ENCODE peak calls at places on chromosome 14, in six cellular contexts. Q is hepatocyte, G is GM23248, S is HCT116, A is GM23338, B is PC-9. N is an unnamed sample. For H3K9me2, the result is how much of the 10 kb centered on the place peaks cover.

GRCh38 chr14:24072436-24072835 is 1.1 kb downstream of the CPNE6 start:
- DNase-seq in A (no peak), B (no peak), Q (no peak), G (no peak), S (no peak), N (no peak)

GRCh38 chr14:93775744-93776143 is 12.5 kb downstream of the PRIMA1 start:
- DNase-seq in Q (no peak), S (no peak), G (no peak), B (no peak), A (no peak), N (no peak)

GRCh38 chr14:52189330-52189729 is 78.2 kb upstream of the PTGDR start:
- DNase-seq in S (no peak), A (no peak), B (peak), Q (no peak), G (no peak), N (no peak)

GRCh38 chr14:74634481-74634880 is 22.4 kb upstream of the LTBP2 start:
- DNase-seq in A (no peak), G (peak), S (no peak), B (no peak), Q (no peak), N (no peak)

GRCh38 chr14:105547741-105548169 is 21.4 kb downstream of the TMEM121 start:
- DNase-seq in B (no peak), A (no peak), S (no peak), G (no peak), Q (no peak), N (no peak)

GRCh38 chr14:59337151-59337611 is 128.0 kb downstream of the GPR135 start:
- DNase-seq in B (peak), S (no peak), A (peak), Q (no peak), G (peak), N (no peak)

GRCh38 chr14:50980451-50980850 is 36.2 kb upstream of the PYGL start:
- DNase-seq in S (no peak), A (no peak), Q (no peak), B (no peak), G (no peak), N (no peak)

GRCh38 chr14:100522616-100523021 is 64.6 kb downstream of the BEGAIN start:
- DNase-seq in S (no peak), G (peak), B (no peak), A (no peak), Q (peak), N (peak)

GRCh38 chr14:90521121-90521929 is 124.5 kb downstream of the CALM1 start:
- DNase-seq in B (no peak), Q (no peak), G (peak), S (no peak), A (no peak), N (no peak)

GRCh38 chr14:30417121-30417520 is 141.8 kb upstream of the G2E3 start:
- DNase-seq in A (no peak), B (no peak), S (no peak), G (peak), Q (no peak), N (no peak)

GRCh38 chr14:35285168-35285990 is 6.8 kb upstream of the PSMA6 start:
- DNase-seq in S (no peak), G (peak), B (no peak), A (no peak), Q (no peak), N (peak)

GRCh38 chr14:65359503-65359902 is 53.0 kb upstream of the FUT8 start:
- DNase-seq in G (peak), B (peak), A (no peak), Q (no peak), S (peak), N (no peak)

GRCh38 chr14:66240112-66240511 is 246.1 kb upstream of the CCDC196 start:
- DNase-seq in Q (no peak), B (peak), S (no peak), A (no peak), G (peak), N (no peak)

GRCh38 chr14:64725360-64725815 is 21.2 kb downstream of the PLEKHG3 start:
- DNase-seq in S (no peak), B (no peak), A (no peak), Q (no peak), G (no peak), N (peak)

GRCh38 chr14:101960225-101960624 is 4.1 kb upstream of the DYNC1H1 start:
- DNase-seq in S (no peak), G (peak), A (peak), Q (no peak), B (no peak), N (peak)

GRCh38 chr14:51552768-51553426 is 98.8 kb upstream of the FRMD6 start:
- DNase-seq in A (no peak), B (no peak), Q (peak), S (no peak), G (no peak), N (no peak)

GRCh38 chr14:76877871-76878270 is 51.7 kb downstream of the LRRC74A start:
- DNase-seq in G (no peak), A (no peak), S (no peak), B (no peak), Q (no peak), N (no peak)

GRCh38 chr14:35212471-35213142 is 79.6 kb upstream of the PSMA6 start:
- DNase-seq in G (no peak), A (no peak), S (no peak), Q (no peak), B (no peak), N (no peak)

GRCh38 chr14:74333909-74334308 is 14.4 kb upstream of the VRTN start:
- DNase-seq in S (no peak), A (no peak), Q (no peak), G (peak), B (no peak), N (no peak)

GRCh38 chr14:21050597-21050996 is 7.0 kb upstream of the RNASE8 start:
- DNase-seq in S (no peak), B (no peak), A (no peak), G (no peak), Q (no peak), N (no peak)

GRCh38 chr14:68139466-68140110 is 320.0 kb downstream of the RAD51B start:
- DNase-seq in A (no peak), G (peak), Q (no peak), B (no peak), S (no peak), N (no peak)

GRCh38 chr14:67491741-67492504 is 3.4 kb upstream of the TMEM229B start:
- DNase-seq in S (no peak), B (no peak), G (peak), Q (no peak), A (no peak), N (no peak)

GRCh38 chr14:51576112-51576420 is 75.6 kb upstream of the FRMD6 start:
- DNase-seq in Q (no peak), S (no peak), A (peak), G (peak), B (no peak), N (no peak)

GRCh38 chr14:96585672-96586013 is 83.5 kb downstream of the PAPOLA start:
- DNase-seq in Q (no peak), B (no peak), A (no peak), G (no peak), S (no peak), N (peak)
- H3K9me2 ChIP-seq in Q (under half), B (under half), A (under half), G (under half), S (under half), N (under half)

GRCh38 chr14:69683971-69684370 is 72.6 kb downstream of the SUSD6 start:
- DNase-seq in G (no peak), A (no peak), S (no peak), Q (no peak), B (no peak), N (no peak)
- H3K27ac ChIP-seq in G (no peak), A (no peak), S (no peak), Q (no peak), B (no peak), N (peak)

DNA sequence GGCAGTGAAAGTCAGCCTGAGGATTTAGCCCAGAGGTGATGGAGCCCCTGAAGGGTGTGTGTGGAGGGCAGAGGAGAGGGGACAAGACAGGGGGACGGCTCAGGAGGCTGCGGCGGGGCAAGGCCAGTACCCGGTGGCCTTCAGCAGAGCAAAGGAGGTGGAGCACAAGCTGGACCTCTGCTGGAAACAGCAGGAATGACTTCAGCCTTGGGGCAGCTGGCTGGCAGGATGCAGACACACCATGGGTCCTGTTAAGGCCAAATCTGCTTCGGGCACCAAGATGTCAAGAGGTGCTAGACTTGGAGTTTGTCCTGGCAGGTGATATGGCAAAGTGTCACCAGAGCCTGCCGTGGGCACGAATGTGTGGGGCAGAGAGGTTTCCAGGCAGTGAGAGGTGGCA is 92.1 kb downstream of the LGMN start:
- DNase-seq in B (no peak), Q (no peak), G (no peak), S (no peak), A (no peak), N (no peak)
- H3K4me3 ChIP-seq in B (no peak), Q (no peak), G (no peak), S (no peak), A (no peak), N (no peak)

GRCh38 chr14:103085106-103086091 is 1.4 kb downstream of the LBHD2 start:
- DNase-seq in S (no peak), B (no peak), G (peak), Q (no peak), A (peak), N (no peak)

GRCh38 chr14:103087343-103087835 is 3.4 kb downstream of the LBHD2 start:
- DNase-seq in B (no peak), Q (no peak), G (no peak), S (no peak), A (peak), N (no peak)

GRCh38 chr14:103088921-103089320 is 4.9 kb downstream of the LBHD2 start:
- DNase-seq in G (no peak), Q (no peak), S (no peak), A (no peak), B (no peak), N (no peak)

GRCh38 chr14:103084021-103084919 is at the start of gene LBHD2:
- DNase-seq in Q (no peak), A (peak), S (no peak), B (no peak), G (peak), N (no peak)

DNA sequence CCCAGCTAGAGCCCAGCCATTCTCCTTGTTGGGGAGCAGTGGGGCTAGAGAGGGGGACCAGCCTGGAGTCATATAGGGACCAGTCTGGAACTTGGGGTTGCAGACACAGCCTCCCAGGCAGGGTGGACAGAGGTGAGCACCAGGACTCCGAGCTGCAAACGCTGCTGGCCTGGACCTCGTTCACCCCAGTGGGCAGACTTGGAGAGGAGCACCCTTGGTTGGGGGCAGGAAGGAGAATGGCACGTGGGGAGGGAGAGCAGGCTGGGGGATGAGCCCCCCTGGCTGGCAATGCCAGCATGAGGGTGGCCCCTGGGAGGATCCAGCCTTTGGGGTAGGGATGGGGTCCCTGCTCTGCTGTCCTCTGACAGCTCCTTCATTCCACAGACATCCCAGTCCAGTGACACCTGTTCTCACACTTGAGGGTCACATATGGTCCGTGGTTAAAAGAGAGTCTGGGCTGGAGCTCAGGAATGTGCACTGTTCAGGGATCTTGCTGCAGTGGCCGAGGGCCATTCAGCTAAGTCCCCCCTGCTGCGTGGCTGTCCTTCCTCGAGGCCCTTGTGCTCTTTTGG is 2.8 kb downstream of the LBHD2 start:
- DNase-seq in A (no peak), S (no peak), G (no peak), Q (no peak), B (no peak), N (no peak)
- H3K9me2 ChIP-seq in A (under half), S (under half), G (under half), Q (under half), B (under half), N (under half)